ENCODE peak calls at places on chromosome 2, in four cellular contexts. H, Z, B and Y are unnamed samples.

GRCh38 chr2:17104454-17104853 is 413.8 kb downstream of the RAD51AP2 start:
- DNase-seq in H (no peak), Z (no peak), B (no peak), Y (no peak)

GRCh38 chr2:215772634-215773563 is 240.5 kb downstream of the MREG start:
- DNase-seq in H (no peak), Z (no peak), B (no peak), Y (no peak)

GRCh38 chr2:229408356-229408755 is 137.3 kb upstream of the PID1 start:
- DNase-seq in H (peak; percentile 57), Z (no peak), B (peak; percentile 88), Y (peak; percentile 67)

GRCh38 chr2:241702155-241702404 is 241 bp downstream of the ING5 start:
- DNase-seq in H (no peak), Z (no peak), B (no peak), Y (no peak)

GRCh38 chr2:12719400-12720104 is 2.8 kb downstream of the TRIB2 start:
- DNase-seq in H (no peak), Z (no peak), B (no peak), Y (no peak)

GRCh38 chr2:10366601-10367270 is 64.0 kb downstream of the HPCAL1 start:
- DNase-seq in H (no peak), Z (no peak), B (no peak), Y (no peak)

GRCh38 chr2:8028436-8028835 is 653.4 kb upstream of the ID2 start:
- DNase-seq in H (no peak), Z (no peak), B (no peak), Y (no peak)

GRCh38 chr2:234949762-234950434 is 1.9 kb upstream of the SH3BP4 start:
- DNase-seq in H (no peak), Z (no peak), B (no peak), Y (no peak)

GRCh38 chr2:240956935-240957655 is 41.3 kb upstream of the SNED1 start:
- DNase-seq in H (peak; percentile 5), Z (no peak), B (no peak), Y (no peak)

GRCh38 chr2:207934720-207935119 is 90.6 kb downstream of the PLEKHM3 start:
- DNase-seq in H (no peak), Z (no peak), B (no peak), Y (no peak)

GRCh38 chr2:88608184-88608583 is 19.1 kb downstream of the EIF2AK3 start:
- DNase-seq in H (no peak), Z (no peak), B (no peak), Y (no peak)

GRCh38 chr2:38155-38554 is 8.2 kb downstream of the FAM110C start:
- DNase-seq in H (no peak), Z (no peak), B (peak; percentile 24), Y (no peak)

GRCh38 chr2:29012211-29012681 is 31.1 kb downstream of the TOGARAM2 start:
- DNase-seq in H (peak; percentile 23), Z (peak; percentile 79), B (no peak), Y (peak; percentile 94)

GRCh38 chr2:198004173-198004572 is 199.8 kb downstream of the PLCL1 start:
- DNase-seq in H (no peak), Z (no peak), B (no peak), Y (no peak)

GRCh38 chr2:64910972-64911433 is 78.2 kb upstream of the SLC1A4 start:
- DNase-seq in H (no peak), Z (no peak), B (no peak), Y (no peak)

GRCh38 chr2:134232461-134232860 is 21.4 kb upstream of the MGAT5 start:
- DNase-seq in H (no peak), Z (no peak), B (no peak), Y (no peak)

GRCh38 chr2:6372317-6372903 is 493.3 kb downstream of the CMPK2 start:
- DNase-seq in H (no peak), Z (no peak), B (no peak), Y (no peak)

GRCh38 chr2:68737717-68738116 is 3.1 kb downstream of the ARHGAP25 start:
- DNase-seq in H (no peak), Z (no peak), B (no peak), Y (no peak)

GRCh38 chr2:109646961-109647360 is 32.8 kb downstream of the SOWAHC start:
- DNase-seq in H (no peak), Z (no peak), B (no peak), Y (no peak)

GRCh38 chr2:30612371-30612770 is 165.3 kb downstream of the LCLAT1 start:
- DNase-seq in H (no peak), Z (no peak), B (no peak), Y (no peak)

GRCh38 chr2:46308081-46308480 is 10.9 kb downstream of the EPAS1 start:
- DNase-seq in H (no peak), Z (no peak), B (no peak), Y (no peak)
- H3K4me1 ChIP-seq in H (peaks cover 26% of the 10 kb centered on the region), Z (peaks cover 99% of the 10 kb centered on the region), B (peaks cover 94% of the 10 kb centered on the region), Y (peaks cover 77% of the 10 kb centered on the region)

DNA sequence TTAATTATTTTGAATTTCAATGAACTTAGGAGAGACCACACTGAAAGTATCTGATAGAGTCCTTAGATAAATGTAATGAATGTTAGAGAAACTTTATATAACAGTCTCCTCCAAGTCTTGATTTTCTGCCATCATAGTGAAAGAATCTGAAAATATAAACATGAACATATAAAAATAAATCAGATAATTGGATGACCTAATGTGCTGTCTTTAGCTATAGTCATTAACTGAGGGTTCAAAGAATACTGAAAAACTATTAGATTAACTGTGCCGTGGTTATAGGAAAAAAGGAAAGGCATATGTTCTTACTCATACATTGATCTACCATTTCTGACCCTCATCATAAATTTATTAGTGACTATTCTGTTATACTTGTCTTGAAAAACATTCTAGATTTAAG is 47.0 kb upstream of the SPAG16 start:
- DNase-seq in H (no peak), Z (no peak), B (no peak), Y (no peak)
- H3K27ac ChIP-seq in H (no peak overlapping the region), Z (no peak overlapping the region), B (no peak overlapping the region), Y (no peak overlapping the region)

GRCh38 chr2:27353762-27354596 is 2.6 kb downstream of the GTF3C2 start:
- DNase-seq in H (no peak), Z (no peak), B (no peak), Y (peak; percentile 80)
- H3K4me1 ChIP-seq in H (peaks cover 29% of the 10 kb centered on the region), Z (peaks cover 36% of the 10 kb centered on the region), B (peaks cover 19% of the 10 kb centered on the region), Y (peaks cover 53% of the 10 kb centered on the region)

GRCh38 chr2:56130463-56131070 is 53.2 kb upstream of the CCDC85A start:
- DNase-seq in H (no peak), Z (no peak), B (peak; percentile 27), Y (no peak)
- H3K27ac ChIP-seq in H (no peak overlapping the region), Z (no peak overlapping the region), B (no peak overlapping the region), Y (no peak overlapping the region)

DNA sequence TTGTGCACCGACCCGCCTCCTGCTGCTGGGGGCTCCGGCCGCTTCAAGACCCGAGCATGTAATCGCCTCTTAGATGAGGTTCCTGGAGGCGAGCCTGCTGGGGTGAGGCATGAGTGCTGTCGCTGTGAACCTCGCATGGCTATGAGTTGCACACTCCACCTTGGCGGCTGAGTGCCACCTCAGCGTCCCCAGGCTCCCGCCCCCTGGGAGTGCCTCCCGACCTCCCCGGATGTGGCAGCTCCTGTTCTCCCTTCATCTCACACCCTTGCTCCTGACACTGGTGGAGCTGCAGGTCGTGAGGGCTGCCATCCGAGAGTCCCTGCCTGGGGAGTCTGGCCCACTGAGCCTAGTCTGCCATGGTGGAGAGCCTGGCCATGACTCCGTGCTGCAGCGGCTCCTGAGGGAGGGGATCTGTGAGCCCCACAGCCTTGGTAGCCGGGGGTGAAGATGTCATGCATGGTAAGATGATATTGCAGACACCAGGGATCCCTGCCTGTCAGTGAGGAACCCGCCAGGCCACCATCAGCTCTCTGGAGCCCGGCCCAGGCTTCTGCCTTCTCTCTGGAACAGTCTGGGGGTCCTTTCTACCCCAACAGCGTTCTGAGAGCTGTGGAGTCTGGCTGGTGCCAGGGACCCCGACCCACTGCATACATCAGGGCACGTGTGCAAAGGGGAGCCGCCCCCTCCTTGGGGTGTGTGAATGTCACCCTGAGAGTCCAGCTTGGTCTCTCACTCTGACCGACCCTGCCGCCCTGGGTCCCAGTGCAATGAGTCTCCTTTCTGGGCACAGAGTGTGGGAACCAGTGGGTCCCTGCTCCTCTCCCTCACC is 61.6 kb upstream of the HS6ST1 start:
- DNase-seq in H (no peak), Z (no peak), B (no peak), Y (no peak)
- H3K4me1 ChIP-seq in H (peaks cover 25% of the 10 kb centered on the region), Z (peaks cover 36% of the 10 kb centered on the region), B (peaks cover 9% of the 10 kb centered on the region), Y (no peaks in the 10 kb centered on the region)

GRCh38 chr2:105609756-105610397 is 134.8 kb upstream of the NCK2 start:
- DNase-seq in H (no peak), Z (no peak), B (no peak), Y (no peak)

GRCh38 chr2:105604938-105605337 is 139.8 kb upstream of the NCK2 start:
- DNase-seq in H (no peak), Z (peak; percentile 44), B (no peak), Y (peak; percentile 17)

GRCh38 chr2:105610444-105611327 is 134.0 kb upstream of the NCK2 start:
- DNase-seq in H (no peak), Z (no peak), B (no peak), Y (no peak)

GRCh38 chr2:105607920-105608504 is 136.7 kb upstream of the NCK2 start:
- DNase-seq in H (no peak), Z (peak; percentile 34), B (no peak), Y (no peak)

DNA sequence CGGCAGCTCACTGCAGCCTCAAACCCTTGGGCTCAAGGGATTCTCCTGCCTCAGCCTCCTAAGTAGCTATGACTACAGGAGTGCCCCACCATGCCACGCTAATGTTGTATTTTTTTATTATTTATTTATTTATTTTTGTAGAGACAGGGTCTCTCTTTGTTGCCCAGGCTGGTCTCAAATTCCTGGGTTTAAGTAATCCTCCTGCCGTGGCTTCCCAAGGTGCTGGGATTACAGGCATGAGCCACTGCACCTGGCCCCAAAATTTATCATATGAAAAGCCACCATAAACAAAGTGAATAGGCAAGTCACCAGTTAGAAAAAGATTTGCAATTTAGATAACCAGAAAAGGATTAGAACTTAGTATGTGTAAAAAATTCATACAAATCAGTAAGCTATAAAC is 138.6 kb upstream of the NCK2 start:
- DNase-seq in H (no peak), Z (no peak), B (no peak), Y (no peak)
- H3K27ac ChIP-seq in H (no peak overlapping the region), Z (no peak overlapping the region), B (no peak overlapping the region), Y (no peak overlapping the region)